ENCODE peak calls at places on chromosomes 2 and 18, in eight cellular contexts. N is OCI-LY7, E is right atrium auricular region, U is Peyer's patch, M is colonic mucosa, C is lower lobe of right lung, P is hepatocyte, O is thyroid gland. J is an unnamed sample.

GRCh38 chr18:11689031-11689971 is at the start of gene GNAL:
- DNase-seq in U (peak), O (peak), E (peak), P (peak), N (peak), C (peak), M (peak), J (peak)

GRCh38 chr2:86592547-86593230 is 29.4 kb upstream of the CHMP3 start:
- DNase-seq in O (no peak), M (no peak), C (no peak), N (no peak), U (no peak), E (no peak), P (no peak), J (no peak)

GRCh38 chr18:304887-305529 is 37.2 kb upstream of the THOC1 start:
- DNase-seq in N (no peak), O (no peak), C (no peak), P (no peak), M (no peak), E (no peak), U (no peak), J (no peak)

GRCh38 chr2:199606193-199606780 is 148.5 kb upstream of the SATB2 start:
- DNase-seq in N (no peak), C (no peak), E (no peak), P (no peak), O (no peak), M (no peak), U (no peak), J (no peak)

GRCh38 chr2:48112911-48113687 is 206.8 kb upstream of the FBXO11 start:
- DNase-seq in N (no peak), O (no peak), E (no peak), P (peak), U (no peak), C (no peak), M (no peak), J (peak)

GRCh38 chr2:191009541-191010374 is 4.2 kb downstream of the STAT1 start:
- DNase-seq in P (no peak), O (no peak), U (no peak), M (no peak), C (no peak), N (no peak), E (no peak), J (no peak)

GRCh38 chr2:231190531-231191197 is 7.8 kb upstream of the ARMC9 start:
- DNase-seq in C (peak), U (peak), O (peak), P (no peak), N (no peak), E (peak), M (peak), J (no peak)

GRCh38 chr18:12394428-12394827 is 13.3 kb upstream of the PRELID3A start:
- DNase-seq in E (no peak), C (no peak), M (no peak), N (peak), O (no peak), U (no peak), P (no peak), J (no peak)

GRCh38 chr18:66439207-66439606 is 164.7 kb downstream of the CDH19 start:
- DNase-seq in N (no peak), O (no peak), P (peak), E (no peak), C (no peak), M (no peak), U (no peak), J (no peak)

GRCh38 chr2:135052997-135053474 is 944 bp downstream of the RAB3GAP1 start:
- DNase-seq in O (no peak), P (no peak), U (no peak), M (no peak), E (no peak), N (peak), C (peak), J (no peak)

GRCh38 chr18:76687271-76688006 is 134.9 kb upstream of the ZNF236 start:
- DNase-seq in E (no peak), P (peak), C (no peak), O (no peak), U (no peak), M (no peak), N (no peak), J (no peak)

GRCh38 chr2:10285578-10286198 is 17.0 kb upstream of the HPCAL1 start:
- DNase-seq in N (no peak), P (peak), O (peak), C (peak), M (peak), U (no peak), E (peak), J (peak)

GRCh38 chr2:138078153-138078552 is 113.9 kb downstream of the HNMT start:
- DNase-seq in C (no peak), N (no peak), E (no peak), P (no peak), O (no peak), U (no peak), M (no peak), J (no peak)

GRCh38 chr18:77344777-77345507 is 95.3 kb downstream of the GALR1 start:
- DNase-seq in C (no peak), E (no peak), N (no peak), O (no peak), M (no peak), P (no peak), U (no peak), J (no peak)

GRCh38 chr2:146814971-146815370 is 1029.9 kb upstream of the ACVR2A start:
- DNase-seq in E (no peak), O (no peak), P (no peak), U (no peak), N (no peak), M (no peak), C (no peak), J (no peak)

GRCh38 chr2:217248312-217248935 is 388.6 kb upstream of the TNP1 start:
- DNase-seq in M (peak), U (no peak), P (peak), O (peak), N (no peak), E (no peak), C (peak), J (no peak)

GRCh38 chr2:163266772-163267171 is 428.2 kb upstream of the KCNH7 start:
- DNase-seq in C (no peak), U (no peak), P (no peak), N (no peak), O (no peak), E (no peak), M (no peak), J (no peak)
- TF ChIP-seq CTCF in C (no peak), U (no peak), P (no peak), N (no peak), O (no peak), E (no peak), M (no peak), J (no peak)

DNA sequence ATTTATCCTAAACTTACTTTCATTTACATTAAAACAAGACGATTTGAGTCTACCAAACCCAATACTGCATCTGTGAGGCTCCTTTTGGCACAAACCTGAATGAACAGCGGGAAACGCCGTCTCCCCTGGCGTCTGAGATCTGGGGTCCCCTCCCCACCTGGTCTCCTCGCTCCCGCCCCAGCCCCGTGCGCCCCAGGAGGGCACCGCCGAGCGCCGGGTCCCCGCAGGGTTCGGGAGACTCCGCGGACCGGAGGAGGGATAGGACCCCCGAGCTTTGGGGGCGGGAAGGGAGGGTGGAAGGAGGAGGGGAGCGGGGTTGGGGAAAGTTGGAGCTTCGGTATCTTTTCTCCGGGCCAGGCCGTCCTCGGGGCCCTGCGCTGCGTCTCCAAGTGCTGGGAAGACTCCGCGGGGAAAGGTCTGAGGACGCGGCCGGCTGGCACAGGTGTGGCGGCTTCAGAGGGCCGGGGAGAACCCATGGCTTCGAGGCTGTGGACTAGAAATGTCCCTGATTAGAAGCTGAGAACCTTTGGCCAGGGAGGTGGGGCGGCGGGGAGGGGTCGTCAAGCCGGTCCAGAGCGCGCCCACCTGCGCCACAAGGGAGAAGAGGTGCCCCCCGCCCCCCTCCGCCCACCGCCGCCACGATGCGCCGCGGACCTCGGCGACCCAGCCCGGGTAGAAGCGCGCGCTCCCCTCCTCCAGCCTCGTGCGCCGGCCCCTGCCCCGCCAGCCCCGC is 589 bp upstream of the SNTG2 start:
- DNase-seq in P (no peak), O (peak), M (no peak), E (no peak), N (no peak), U (no peak), C (no peak), J (no peak)
- H3K4me3 ChIP-seq in P (peak), O (peak), M (peak), E (peak), N (no peak), U (peak), C (peak), J (no peak)

GRCh38 chr2:240245706-240246105 is 105.2 kb upstream of the OTOS start:
- DNase-seq in N (no peak), P (no peak), M (peak), O (no peak), C (peak), E (peak), U (no peak), J (no peak)
- TF ChIP-seq CTCF in N (no peak), P (no peak), M (no peak), O (no peak), C (no peak), E (no peak), U (no peak), J (no peak)

DNA sequence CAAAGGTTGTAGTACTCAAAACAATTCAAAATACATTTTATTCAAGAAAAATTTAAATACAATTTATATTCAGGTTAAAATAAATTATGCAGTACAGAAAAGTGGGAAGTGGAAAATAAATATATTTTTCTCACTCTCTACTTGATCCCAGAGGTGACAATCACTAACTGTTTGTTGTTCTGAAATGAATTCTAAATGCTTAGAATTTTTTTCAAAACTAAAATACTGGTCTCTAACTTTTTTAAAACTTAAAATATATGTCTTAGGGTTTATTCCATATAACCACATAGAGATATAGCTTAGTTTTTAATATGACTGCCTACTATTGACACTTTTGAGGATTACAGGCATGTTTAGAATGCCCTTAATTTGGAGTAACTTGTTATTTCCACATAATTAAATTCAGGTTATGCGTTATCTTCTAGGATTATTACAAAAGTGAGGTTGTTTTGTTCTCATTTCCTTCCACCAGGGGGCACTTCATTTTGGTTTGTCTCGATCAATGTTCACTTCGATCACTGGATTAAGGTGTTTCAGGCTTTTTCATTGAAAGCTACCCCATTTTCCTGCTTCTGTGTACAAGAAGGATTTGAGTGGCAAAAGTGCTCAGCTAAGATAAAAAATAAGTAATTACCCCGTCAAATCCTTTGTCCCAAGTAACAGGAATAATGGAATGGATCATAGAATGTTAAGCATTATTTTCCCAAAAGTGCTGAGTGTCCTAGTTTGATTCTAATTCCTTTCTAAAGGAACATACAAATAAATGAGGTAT is 27.1 kb upstream of the TFPI start:
- DNase-seq in M (peak), P (peak), C (no peak), N (peak), U (no peak), O (no peak), E (no peak), J (peak)
- H3K4me3 ChIP-seq in M (no peak), P (no peak), C (peak), N (no peak), U (peak), O (no peak), E (no peak), J (no peak)

J was measured in Caco-2.